ENCODE peak calls at places on chromosomes 13 and 19, in four cellular contexts. One of them, this sample, is unnamed.

GRCh38 chr13:80630685-80631121 is 289.8 kb upstream of the SPRY2 start:
- DNase-seq in cardiac muscle cell: no peak
- DNase-seq in cardiac fibroblast: peak; percentile 98
- DNase-seq in DND-41: no peak
- DNase-seq in this sample: no peak

GRCh38 chr13:113001251-113002140 is 32.5 kb downstream of the MCF2L start:
- DNase-seq in cardiac muscle cell: peak; percentile 91
- DNase-seq in DND-41: no peak
- DNase-seq in cardiac fibroblast: peak; percentile 17
- DNase-seq in this sample: no peak

GRCh38 chr19:10836478-10837325 is 690 bp upstream of the TMED1 start:
- DNase-seq in cardiac muscle cell: peak; percentile 83
- DNase-seq in DND-41: peak; percentile 87
- DNase-seq in cardiac fibroblast: peak; percentile 91
- DNase-seq in this sample: peak; percentile 98

GRCh38 chr19:8611890-8612806 is 1.6 kb upstream of the ADAMTS10 start:
- DNase-seq in cardiac fibroblast: peak; percentile 84
- DNase-seq in DND-41: peak; percentile 10
- DNase-seq in cardiac muscle cell: no peak
- DNase-seq in this sample: no peak

GRCh38 chr13:106772202-106772601 is 204.3 kb upstream of the ARGLU1 start:
- DNase-seq in DND-41: no peak
- DNase-seq in cardiac muscle cell: no peak
- DNase-seq in cardiac fibroblast: no peak
- DNase-seq in this sample: no peak

GRCh38 chr13:67238277-67238859 is 8.2 kb upstream of the PCDH9 start:
- DNase-seq in cardiac muscle cell: peak; percentile 26
- DNase-seq in cardiac fibroblast: peak; percentile 61
- DNase-seq in DND-41: no peak
- DNase-seq in this sample: peak; percentile 30

GRCh38 chr13:75480691-75481175 is 1.2 kb downstream of the TBC1D4 start:
- DNase-seq in cardiac fibroblast: peak; percentile 58
- DNase-seq in cardiac muscle cell: peak; percentile 56
- DNase-seq in DND-41: no peak
- DNase-seq in this sample: peak; percentile 76

GRCh38 chr19:19447536-19448237 is 42.2 kb downstream of the GATAD2A start:
- DNase-seq in cardiac muscle cell: no peak
- DNase-seq in cardiac fibroblast: no peak
- DNase-seq in DND-41: peak; percentile 25
- DNase-seq in this sample: no peak

GRCh38 chr13:32254916-32255743 is 60.0 kb downstream of the ZAR1L start:
- DNase-seq in cardiac fibroblast: no peak
- DNase-seq in DND-41: no peak
- DNase-seq in cardiac muscle cell: no peak
- DNase-seq in this sample: no peak

GRCh38 chr13:73449258-73449657 is 390.5 kb downstream of the KLF5 start:
- DNase-seq in DND-41: no peak
- DNase-seq in cardiac muscle cell: no peak
- DNase-seq in cardiac fibroblast: no peak
- DNase-seq in this sample: no peak

GRCh38 chr13:99505814-99506269 is 4.6 kb downstream of the TM9SF2 start:
- DNase-seq in DND-41: no peak
- DNase-seq in cardiac fibroblast: peak; percentile 24
- DNase-seq in cardiac muscle cell: no peak
- DNase-seq in this sample: peak; percentile 13
- TF ChIP-seq CTCF in DND-41: peak; percentile 24
- TF ChIP-seq CTCF in cardiac fibroblast: peak; percentile 20
- TF ChIP-seq CTCF in cardiac muscle cell: peak; percentile 33
- TF ChIP-seq CTCF in this sample: peak; percentile 23

GRCh38 chr19:13120817-13121216 is 2.8 kb downstream of the NACC1 start:
- DNase-seq in cardiac fibroblast: peak; percentile 71
- DNase-seq in DND-41: no peak
- DNase-seq in cardiac muscle cell: no peak
- DNase-seq in this sample: no peak
- H3K4me3 ChIP-seq in cardiac fibroblast: peak overlapping the region; percentile 13
- H3K4me3 ChIP-seq in DND-41: no peak overlapping the region
- H3K4me3 ChIP-seq in cardiac muscle cell: no peak overlapping the region
- H3K4me3 ChIP-seq in this sample: no peak overlapping the region

GRCh38 chr13:89571676-89572075 is 1775.8 kb upstream of the MIR17HG start:
- DNase-seq in cardiac fibroblast: no peak
- DNase-seq in cardiac muscle cell: no peak
- DNase-seq in DND-41: no peak
- DNase-seq in this sample: no peak

GRCh38 chr13:89574077-89574476 is 1773.4 kb upstream of the MIR17HG start:
- DNase-seq in DND-41: no peak
- DNase-seq in cardiac muscle cell: no peak
- DNase-seq in cardiac fibroblast: no peak
- DNase-seq in this sample: no peak

GRCh38 chr13:89577301-89577700 is 1770.2 kb upstream of the MIR17HG start:
- DNase-seq in DND-41: no peak
- DNase-seq in cardiac muscle cell: no peak
- DNase-seq in cardiac fibroblast: no peak
- DNase-seq in this sample: no peak
- TF ChIP-seq CTCF in DND-41: no peak
- TF ChIP-seq CTCF in cardiac muscle cell: no peak
- TF ChIP-seq CTCF in cardiac fibroblast: no peak
- TF ChIP-seq CTCF in this sample: no peak

DNA sequence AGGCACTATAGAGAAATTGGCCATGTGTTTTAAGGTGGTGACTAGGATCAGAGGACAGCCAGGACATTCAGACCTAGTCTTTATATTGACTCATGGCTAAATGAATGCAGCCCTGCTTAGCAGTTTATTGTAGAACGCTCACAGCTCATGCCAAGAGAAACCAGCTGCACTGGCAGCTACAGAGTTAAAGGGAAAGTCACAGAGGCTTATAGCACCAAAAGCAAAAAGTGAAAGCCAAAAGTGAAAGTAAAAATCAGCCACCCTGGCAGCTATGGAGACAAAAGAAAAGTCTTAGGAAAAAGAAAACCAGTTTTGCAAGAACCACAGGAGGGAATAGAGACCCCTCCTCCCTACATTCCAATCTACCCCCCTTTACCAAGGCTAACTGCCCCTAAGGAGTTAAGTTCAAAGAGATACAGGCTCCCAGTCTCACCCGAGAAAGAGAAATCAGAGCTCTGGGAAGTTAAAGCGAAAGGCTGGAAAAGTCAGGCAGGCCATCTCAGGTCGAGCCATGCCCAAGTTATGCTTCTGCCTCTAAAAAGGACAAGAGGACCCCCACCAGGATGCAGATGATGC is 99.0 kb downstream of the ZNF429 start:
- DNase-seq in DND-41: peak; percentile 79
- DNase-seq in cardiac fibroblast: peak; percentile 47
- DNase-seq in cardiac muscle cell: peak; percentile 26
- DNase-seq in this sample: no peak
- H3K4me3 ChIP-seq in DND-41: peak overlapping the region; percentile 63
- H3K4me3 ChIP-seq in cardiac fibroblast: peak overlapping the region; percentile 49
- H3K4me3 ChIP-seq in cardiac muscle cell: peak overlapping the region; percentile 24
- H3K4me3 ChIP-seq in this sample: peak overlapping the region; percentile 20

This sample was measured in GM12865.